ENCODE peak calls at places on chromosomes 16 and 17, in five cellular contexts. U, W, K, G and N are unnamed samples.

GRCh38 chr17:81519284-81520020 is 6.9 kb upstream of the ACTG1 start:
- DNase-seq in U (peak; percentile 72), W (peak; percentile 56), K (no peak), G (no peak), N (no peak)

GRCh38 chr17:29059281-29059680 is 16.3 kb downstream of the PIPOX start:
- DNase-seq in U (no peak), W (no peak), K (no peak), G (no peak), N (no peak)

GRCh38 chr16:60166111-60166510 is 1432.0 kb upstream of the GOT2 start:
- DNase-seq in U (no peak), W (no peak), K (no peak), G (no peak), N (peak; percentile 50)

GRCh38 chr17:57085448-57086068 is 512 bp downstream of the AKAP1 start:
- DNase-seq in U (peak; percentile 83), W (peak; percentile 70), K (peak; percentile 67), G (no peak), N (peak; percentile 35)

GRCh38 chr16:1537763-1538289 is 4.4 kb downstream of the TMEM204 start:
- DNase-seq in U (no peak), W (no peak), K (no peak), G (no peak), N (no peak)

GRCh38 chr17:30388321-30389179 is 9.8 kb downstream of the CPD start:
- DNase-seq in U (no peak), W (peak; percentile 21), K (no peak), G (no peak), N (no peak)

GRCh38 chr17:30586818-30587595 is 109.8 kb downstream of the GOSR1 start:
- DNase-seq in U (no peak), W (no peak), K (no peak), G (no peak), N (peak; percentile 29)

GRCh38 chr16:87229230-87230192 is 87.7 kb downstream of the C16orf95 start:
- DNase-seq in U (no peak), W (no peak), K (no peak), G (no peak), N (no peak)

GRCh38 chr17:46862949-46863348 is 11.6 kb downstream of the WNT9B start:
- DNase-seq in U (peak; percentile 23), W (peak; percentile 54), K (no peak), G (no peak), N (no peak)

GRCh38 chr17:19686400-19687090 is 29.8 kb downstream of the SLC47A2 start:
- DNase-seq in U (no peak), W (no peak), K (no peak), G (no peak), N (no peak)

GRCh38 chr17:73987395-73987794 is 216.1 kb upstream of the RPL38 start:
- DNase-seq in U (no peak), W (no peak), K (no peak), G (no peak), N (no peak)

GRCh38 chr17:13513039-13513405 is 88.7 kb downstream of the HS3ST3A1 start:
- DNase-seq in U (no peak), W (no peak), K (no peak), G (peak; percentile 48), N (no peak)

GRCh38 chr17:75364078-75364477 is 41.4 kb downstream of the GRB2 start:
- DNase-seq in U (no peak), W (no peak), K (peak; percentile 59), G (peak; percentile 37), N (no peak)

GRCh38 chr17:70365098-70365583 is 195.8 kb downstream of the KCNJ2 start:
- DNase-seq in U (no peak), W (no peak), K (no peak), G (peak; percentile 58), N (peak; percentile 78)

GRCh38 chr16:12120331-12120981 is 143.9 kb downstream of the SNX29 start:
- DNase-seq in U (peak; percentile 20), W (peak; percentile 63), K (no peak), G (peak; percentile 78), N (no peak)

GRCh38 chr16:27838536-27839175 is 224.9 kb downstream of the GSG1L start:
- DNase-seq in U (no peak), W (no peak), K (no peak), G (no peak), N (no peak)

GRCh38 chr16:50603206-50604064 is 55.2 kb downstream of the NKD1 start:
- DNase-seq in U (no peak), W (no peak), K (no peak), G (peak; percentile 18), N (no peak)

GRCh38 chr17:55717898-55718735 is 4.5 kb downstream of the TMEM100 start:
- DNase-seq in U (peak; percentile 36), W (peak; percentile 83), K (peak; percentile 43), G (no peak), N (peak; percentile 35)

GRCh38 chr16:72092832-72093447 is 480 bp downstream of the TXNL4B start:
- DNase-seq in U (peak; percentile 7), W (peak; percentile 23), K (peak; percentile 63), G (peak; percentile 21), N (peak; percentile 54)

GRCh38 chr17:75826561-75827290 is 17.5 kb downstream of the UNC13D start:
- DNase-seq in U (no peak), W (no peak), K (no peak), G (no peak), N (no peak)

GRCh38 chr16:87320510-87321227 is 3.5 kb upstream of the C16orf95 start:
- DNase-seq in U (no peak), W (no peak), K (no peak), G (no peak), N (no peak)

GRCh38 chr17:27083408-27084185 is 210.3 kb upstream of the WSB1 start:
- DNase-seq in U (no peak), W (no peak), K (no peak), G (no peak), N (no peak)